ENCODE peak calls at places on chromosomes 6 and 20, in five cellular contexts. One of them, this sample, is unnamed.

GRCh38 chr20:57093766-57094165 is 172.7 kb downstream of the BMP7 start:
- DNase-seq in fibroblast of lung: no peak
- DNase-seq in HCT116: no peak
- DNase-seq in astrocyte of the cerebellum: no peak
- DNase-seq in BE2C: no peak
- DNase-seq in this sample: no peak

GRCh38 chr20:840858-841567 is 7.5 kb downstream of the FAM110A start:
- DNase-seq in fibroblast of lung: peak
- DNase-seq in HCT116: no peak
- DNase-seq in astrocyte of the cerebellum: no peak
- DNase-seq in BE2C: no peak
- DNase-seq in this sample: no peak

GRCh38 chr6:141463237-141463977 is 669.3 kb upstream of the GJE1 start:
- DNase-seq in fibroblast of lung: peak
- DNase-seq in HCT116: no peak
- DNase-seq in astrocyte of the cerebellum: no peak
- DNase-seq in BE2C: no peak
- DNase-seq in this sample: no peak

GRCh38 chr20:63509088-63509564 is 10.2 kb upstream of the EEF1A2 start:
- DNase-seq in fibroblast of lung: no peak
- DNase-seq in HCT116: no peak
- DNase-seq in astrocyte of the cerebellum: no peak
- DNase-seq in BE2C: no peak
- DNase-seq in this sample: no peak

GRCh38 chr6:5506575-5506974 is 245.3 kb downstream of the FARS2 start:
- DNase-seq in fibroblast of lung: no peak
- DNase-seq in HCT116: no peak
- DNase-seq in astrocyte of the cerebellum: no peak
- DNase-seq in BE2C: no peak
- DNase-seq in this sample: no peak

GRCh38 chr6:162680367-162680766 is 47.2 kb downstream of the PRKN start:
- DNase-seq in fibroblast of lung: no peak
- DNase-seq in HCT116: no peak
- DNase-seq in astrocyte of the cerebellum: no peak
- DNase-seq in BE2C: no peak
- DNase-seq in this sample: no peak

GRCh38 chr6:7742214-7742613 is 16.3 kb downstream of the BMP6 start:
- DNase-seq in fibroblast of lung: no peak
- DNase-seq in HCT116: no peak
- DNase-seq in astrocyte of the cerebellum: no peak
- DNase-seq in BE2C: no peak
- DNase-seq in this sample: no peak

GRCh38 chr20:63441777-63442493 is 30.5 kb downstream of the KCNQ2 start:
- DNase-seq in fibroblast of lung: peak
- DNase-seq in HCT116: peak
- DNase-seq in astrocyte of the cerebellum: no peak
- DNase-seq in BE2C: peak
- DNase-seq in this sample: no peak

GRCh38 chr20:11502051-11502450 is 415.6 kb upstream of the BTBD3 start:
- DNase-seq in fibroblast of lung: peak
- DNase-seq in HCT116: no peak
- DNase-seq in astrocyte of the cerebellum: peak
- DNase-seq in BE2C: no peak
- DNase-seq in this sample: no peak

GRCh38 chr6:13926378-13926777 is 1.6 kb downstream of the RNF182 start:
- DNase-seq in fibroblast of lung: no peak
- DNase-seq in HCT116: no peak
- DNase-seq in astrocyte of the cerebellum: no peak
- DNase-seq in BE2C: no peak
- DNase-seq in this sample: no peak

GRCh38 chr6:13929196-13929595 is 4.4 kb downstream of the RNF182 start:
- DNase-seq in fibroblast of lung: no peak
- DNase-seq in HCT116: no peak
- DNase-seq in astrocyte of the cerebellum: no peak
- DNase-seq in BE2C: no peak
- DNase-seq in this sample: no peak

GRCh38 chr6:13924146-13924948 is 405 bp upstream of the RNF182 start:
- DNase-seq in fibroblast of lung: peak
- DNase-seq in HCT116: no peak
- DNase-seq in astrocyte of the cerebellum: peak
- DNase-seq in BE2C: peak
- DNase-seq in this sample: no peak

GRCh38 chr6:13924949-13925881 is at the start of gene RNF182:
- DNase-seq in fibroblast of lung: no peak
- DNase-seq in HCT116: no peak
- DNase-seq in astrocyte of the cerebellum: no peak
- DNase-seq in BE2C: peak
- DNase-seq in this sample: no peak

DNA sequence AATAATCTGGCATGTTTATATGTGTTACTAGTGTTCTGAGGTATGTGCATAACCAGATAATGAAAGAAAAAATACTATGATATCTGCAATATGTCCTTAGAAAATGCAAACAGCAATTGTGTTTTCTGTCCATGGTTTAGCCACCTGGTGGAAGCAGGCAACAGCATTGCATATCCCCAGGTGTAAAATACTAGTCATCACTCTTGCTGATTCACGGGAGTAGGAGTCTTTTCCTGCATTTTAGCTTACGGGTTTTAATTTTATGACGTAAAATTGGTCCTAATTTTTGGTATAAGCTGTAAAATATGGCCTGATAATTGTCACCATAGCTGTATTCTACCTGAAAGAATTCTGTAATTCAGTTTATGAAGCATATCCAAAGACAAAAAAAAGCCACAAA is 2.5 kb downstream of the RNF182 start:
- DNase-seq in fibroblast of lung: no peak
- DNase-seq in HCT116: no peak
- DNase-seq in astrocyte of the cerebellum: no peak
- DNase-seq in BE2C: no peak
- DNase-seq in this sample: no peak
- TF ChIP-seq CTCF in fibroblast of lung: no peak
- TF ChIP-seq CTCF in HCT116: peak
- TF ChIP-seq CTCF in astrocyte of the cerebellum: peak
- TF ChIP-seq CTCF in BE2C: peak
- TF ChIP-seq CTCF in this sample: no peak

DNA sequence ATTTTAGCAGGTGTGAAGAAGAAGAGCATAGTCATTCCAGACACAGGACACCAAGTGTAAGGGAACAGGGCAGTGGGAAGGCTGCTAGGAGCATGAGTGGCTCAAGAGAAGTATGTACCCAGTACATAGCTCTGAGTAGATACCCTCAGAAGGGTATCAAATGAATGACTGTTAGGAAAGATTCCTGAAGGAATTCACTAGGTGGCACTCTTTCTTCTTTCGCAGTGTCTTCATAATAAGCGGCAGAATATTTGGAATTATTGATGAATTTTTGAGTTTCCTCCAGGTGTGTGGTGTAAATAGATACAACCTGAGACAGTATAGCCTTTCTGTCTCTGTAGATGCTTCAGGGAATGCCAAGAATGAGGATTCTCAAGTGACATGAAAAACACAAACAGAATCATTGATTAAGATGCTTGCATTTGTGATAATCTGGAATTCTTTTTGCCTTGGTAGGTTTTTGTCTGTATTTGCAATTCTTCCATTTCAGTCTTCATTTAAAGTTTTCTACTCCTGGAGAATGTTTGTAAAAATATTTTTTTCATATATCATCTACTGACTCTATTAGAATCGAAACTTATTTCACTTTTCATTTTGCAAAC is 264.3 kb upstream of the RIMS1 start:
- DNase-seq in fibroblast of lung: no peak
- DNase-seq in HCT116: peak
- DNase-seq in astrocyte of the cerebellum: peak
- DNase-seq in BE2C: no peak
- DNase-seq in this sample: no peak
- TF ChIP-seq CTCF in fibroblast of lung: peak
- TF ChIP-seq CTCF in HCT116: peak
- TF ChIP-seq CTCF in astrocyte of the cerebellum: peak
- TF ChIP-seq CTCF in BE2C: peak
- TF ChIP-seq CTCF in this sample: peak

GRCh38 chr20:19876828-19877227 is 118.8 kb downstream of the RIN2 start:
- DNase-seq in fibroblast of lung: no peak
- DNase-seq in HCT116: no peak
- DNase-seq in astrocyte of the cerebellum: no peak
- DNase-seq in BE2C: no peak
- DNase-seq in this sample: no peak
- TF ChIP-seq CTCF in fibroblast of lung: no peak
- TF ChIP-seq CTCF in HCT116: no peak
- TF ChIP-seq CTCF in astrocyte of the cerebellum: no peak
- TF ChIP-seq CTCF in BE2C: no peak
- TF ChIP-seq CTCF in this sample: no peak

DNA sequence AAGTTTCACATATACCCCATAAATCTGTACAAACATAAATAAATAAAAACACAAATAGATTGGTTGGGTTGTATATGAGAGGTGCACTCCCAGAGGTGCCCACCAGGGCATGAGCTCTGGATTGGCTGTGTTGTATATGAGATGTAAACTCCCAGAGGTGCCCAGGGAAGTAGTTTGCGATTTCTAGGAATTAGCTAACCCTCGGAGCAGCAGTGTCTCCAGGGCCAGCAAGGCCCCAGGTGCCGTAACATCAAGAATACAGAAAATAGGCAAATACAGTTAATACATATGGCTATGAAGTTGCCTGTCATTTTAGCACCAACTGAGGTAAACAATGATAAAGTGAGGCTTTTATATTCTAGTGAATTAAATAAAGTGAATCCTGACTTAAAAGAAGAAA is 5.4 kb upstream of the GINM1 start:
- DNase-seq in fibroblast of lung: no peak
- DNase-seq in HCT116: peak
- DNase-seq in astrocyte of the cerebellum: no peak
- DNase-seq in BE2C: peak
- DNase-seq in this sample: no peak
- TF ChIP-seq CTCF in fibroblast of lung: peak
- TF ChIP-seq CTCF in HCT116: peak
- TF ChIP-seq CTCF in astrocyte of the cerebellum: peak
- TF ChIP-seq CTCF in BE2C: peak
- TF ChIP-seq CTCF in this sample: peak

GRCh38 chr6:152700427-152700826 is 2.7 kb downstream of the MYCT1 start:
- DNase-seq in fibroblast of lung: no peak
- DNase-seq in HCT116: no peak
- DNase-seq in astrocyte of the cerebellum: no peak
- DNase-seq in BE2C: no peak
- DNase-seq in this sample: no peak

GRCh38 chr6:152698692-152699091 is 995 bp downstream of the MYCT1 start:
- DNase-seq in fibroblast of lung: no peak
- DNase-seq in HCT116: no peak
- DNase-seq in astrocyte of the cerebellum: no peak
- DNase-seq in BE2C: no peak
- DNase-seq in this sample: no peak

GRCh38 chr6:152701863-152702401 is 4.2 kb downstream of the MYCT1 start:
- DNase-seq in fibroblast of lung: no peak
- DNase-seq in HCT116: no peak
- DNase-seq in astrocyte of the cerebellum: no peak
- DNase-seq in BE2C: no peak
- DNase-seq in this sample: no peak

GRCh38 chr6:152697634-152698033 is at the start of gene MYCT1:
- DNase-seq in fibroblast of lung: peak
- DNase-seq in HCT116: no peak
- DNase-seq in astrocyte of the cerebellum: no peak
- DNase-seq in BE2C: no peak
- DNase-seq in this sample: no peak

DNA sequence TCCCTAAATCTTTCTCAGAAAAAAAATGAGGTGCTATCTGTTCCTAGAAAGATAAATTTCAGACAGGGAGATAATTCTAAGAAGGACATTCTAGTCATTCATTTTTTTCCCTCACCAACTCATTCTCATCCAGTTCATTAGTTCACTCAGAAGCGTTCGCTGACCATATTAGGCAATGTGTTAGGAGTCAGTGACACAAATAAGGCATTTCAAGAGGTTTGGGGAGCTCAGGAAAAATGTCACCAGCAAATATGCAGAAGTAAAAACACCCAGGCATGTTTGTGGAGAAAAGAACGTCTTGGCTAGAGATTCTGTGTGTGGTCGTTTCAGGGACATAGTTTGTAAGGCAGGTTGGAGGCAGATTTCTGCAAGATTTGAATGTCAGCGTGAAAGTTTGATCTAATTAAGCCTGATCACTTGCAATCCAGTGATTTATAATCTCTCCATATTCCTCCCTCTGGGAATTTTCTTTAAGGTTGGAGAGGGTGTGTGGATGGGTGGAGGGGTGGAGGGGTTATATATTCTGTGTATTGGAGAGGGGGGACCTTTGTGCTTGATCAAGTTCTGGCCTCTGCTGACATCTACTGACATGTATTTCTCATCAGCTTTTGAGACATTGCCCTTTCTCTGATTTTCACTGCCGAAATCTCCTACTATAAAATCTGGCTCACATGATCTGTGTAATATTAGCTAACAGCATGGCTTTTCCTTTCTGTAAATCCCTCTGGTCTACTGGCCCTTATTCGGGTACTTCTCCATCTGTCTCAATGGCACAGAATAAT is 3.6 kb downstream of the MYCT1 start:
- DNase-seq in fibroblast of lung: peak
- DNase-seq in HCT116: no peak
- DNase-seq in astrocyte of the cerebellum: no peak
- DNase-seq in BE2C: no peak
- DNase-seq in this sample: no peak
- TF ChIP-seq CTCF in fibroblast of lung: no peak
- TF ChIP-seq CTCF in HCT116: no peak
- TF ChIP-seq CTCF in astrocyte of the cerebellum: no peak
- TF ChIP-seq CTCF in BE2C: peak
- TF ChIP-seq CTCF in this sample: no peak

DNA sequence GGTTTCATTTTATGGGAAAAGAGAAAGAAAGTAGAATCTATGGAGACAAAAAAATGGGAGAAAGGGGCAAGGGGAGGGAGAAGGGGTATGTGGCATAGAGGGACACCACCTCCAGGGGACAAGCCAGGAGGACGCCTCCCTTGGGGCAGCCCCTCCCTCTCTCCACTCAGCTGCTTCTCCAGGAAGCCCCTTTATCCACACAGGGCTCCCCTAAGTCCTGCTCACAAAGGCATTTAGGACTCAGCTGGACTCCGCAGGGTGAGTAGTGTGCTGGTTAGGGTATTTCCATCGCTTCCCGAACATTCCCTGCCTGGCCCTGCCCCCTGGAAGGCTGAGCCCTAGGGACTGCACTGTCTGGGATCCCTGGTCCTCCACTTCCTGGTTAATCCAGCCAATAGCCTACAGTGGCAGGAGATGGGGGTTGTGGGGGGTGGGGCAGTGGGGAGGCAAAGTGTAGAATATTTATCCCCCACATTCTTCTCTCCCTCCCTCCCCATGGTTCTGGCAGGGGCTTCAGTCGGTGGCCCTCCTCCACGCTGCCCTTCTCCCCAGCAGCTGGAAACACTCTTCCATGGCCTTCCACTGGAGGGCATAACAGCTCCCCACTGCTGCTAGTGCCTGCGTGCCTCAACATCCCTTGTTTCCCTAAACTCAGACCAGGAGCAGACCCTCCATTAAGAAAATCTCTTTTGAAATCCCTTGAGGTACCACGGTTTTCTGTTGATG is 84.8 kb downstream of the SNX5 start:
- DNase-seq in fibroblast of lung: no peak
- DNase-seq in HCT116: no peak
- DNase-seq in astrocyte of the cerebellum: no peak
- DNase-seq in BE2C: no peak
- DNase-seq in this sample: no peak
- TF ChIP-seq CTCF in fibroblast of lung: peak
- TF ChIP-seq CTCF in HCT116: peak
- TF ChIP-seq CTCF in astrocyte of the cerebellum: no peak
- TF ChIP-seq CTCF in BE2C: peak
- TF ChIP-seq CTCF in this sample: no peak

GRCh38 chr20:46539113-46539512 is 11.3 kb downstream of the OCSTAMP start:
- DNase-seq in fibroblast of lung: no peak
- DNase-seq in HCT116: no peak
- DNase-seq in astrocyte of the cerebellum: no peak
- DNase-seq in BE2C: no peak
- DNase-seq in this sample: no peak
- TF ChIP-seq CTCF in fibroblast of lung: peak
- TF ChIP-seq CTCF in HCT116: peak
- TF ChIP-seq CTCF in astrocyte of the cerebellum: peak
- TF ChIP-seq CTCF in BE2C: peak
- TF ChIP-seq CTCF in this sample: no peak

GRCh38 chr6:134174790-134175531 is 122.5 kb upstream of the SLC2A12 start:
- DNase-seq in fibroblast of lung: peak
- DNase-seq in HCT116: peak
- DNase-seq in astrocyte of the cerebellum: peak
- DNase-seq in BE2C: peak
- DNase-seq in this sample: peak
- TF ChIP-seq CTCF in fibroblast of lung: no peak
- TF ChIP-seq CTCF in HCT116: no peak
- TF ChIP-seq CTCF in astrocyte of the cerebellum: no peak
- TF ChIP-seq CTCF in BE2C: no peak
- TF ChIP-seq CTCF in this sample: no peak